ENCODE peak calls at places on chromosomes 3 and 15, in ten cellular contexts. O is PC-3, I is K562, Z is mammary epithelial cell, L is PC-9, A is hepatocyte, M is fibroblast of lung, U is GM23338, P is neural progenitor cell, X is HCT116. K is an unnamed sample. For H3K79me2, the result is how much of the 10 kb centered on the place peaks cover.

GRCh38 chr3:150739877-150740645 is 22.9 kb downstream of the SIAH2 start:
- DNase-seq in O (no peak), I (no peak), Z (no peak), L (no peak), A (no peak), M (no peak), U (no peak), P (no peak), X (no peak), K (no peak)

GRCh38 chr3:150371741-150372254 is 36.3 kb upstream of the TSC22D2 start:
- DNase-seq in O (peak), I (peak), Z (peak), L (peak), A (peak), M (peak), U (no peak), P (peak), X (peak), K (peak)

GRCh38 chr3:47421741-47422649 is 41.2 kb downstream of the PTPN23 start:
- DNase-seq in O (peak), I (no peak), Z (peak), L (no peak), A (no peak), M (no peak), U (no peak), P (no peak), X (no peak), K (peak)

GRCh38 chr3:159762238-159762637 is 226.4 kb upstream of the IL12A start:
- DNase-seq in O (peak), I (no peak), Z (no peak), L (peak), A (no peak), M (peak), U (peak), P (peak), X (no peak), K (peak)

GRCh38 chr3:136251511-136251910 is 1.4 kb downstream of the PCCB start:
- DNase-seq in O (peak), I (peak), Z (peak), L (no peak), A (no peak), M (no peak), U (no peak), P (no peak), X (no peak), K (peak)

GRCh38 chr3:105899528-105899927 is 30.7 kb upstream of the CBLB start:
- DNase-seq in O (peak), I (no peak), Z (peak), L (peak), A (no peak), M (peak), U (no peak), P (no peak), X (no peak), K (peak)

GRCh38 chr15:79003301-79003700 is 58.5 kb upstream of the CTSH start:
- DNase-seq in O (no peak), I (no peak), Z (no peak), L (no peak), A (no peak), M (peak), U (no peak), P (no peak), X (no peak), K (peak)

GRCh38 chr3:101567528-101568317 is 6.1 kb downstream of the TRMT10C start:
- DNase-seq in O (peak), I (peak), Z (no peak), L (no peak), A (no peak), M (peak), U (no peak), P (no peak), X (no peak), K (no peak)

GRCh38 chr15:96343529-96344072 is 13.1 kb downstream of the NR2F2 start:
- DNase-seq in O (no peak), I (no peak), Z (no peak), L (no peak), A (no peak), M (peak), U (peak), P (peak), X (no peak), K (no peak)

GRCh38 chr15:68616397-68616796 is 37.6 kb downstream of the CORO2B start:
- DNase-seq in O (no peak), I (no peak), Z (no peak), L (no peak), A (no peak), M (peak), U (no peak), P (no peak), X (no peak), K (no peak)

GRCh38 chr15:87498545-87498944 is 758.0 kb downstream of the NTRK3 start:
- DNase-seq in O (peak), I (no peak), Z (no peak), L (no peak), A (peak), M (peak), U (no peak), P (no peak), X (no peak), K (no peak)

GRCh38 chr15:27237319-27237939 is 266.4 kb downstream of the GABRG3 start:
- DNase-seq in O (no peak), I (no peak), Z (no peak), L (no peak), A (no peak), M (no peak), U (no peak), P (no peak), X (no peak), K (no peak)

GRCh38 chr3:174955513-174956001 is 96.4 kb downstream of the NAALADL2 start:
- DNase-seq in O (peak), I (no peak), Z (peak), L (peak), A (peak), M (peak), U (no peak), P (no peak), X (peak), K (peak)

GRCh38 chr3:49634736-49635135 is 39.4 kb upstream of the APEH start:
- DNase-seq in O (no peak), I (no peak), Z (no peak), L (no peak), A (no peak), M (no peak), U (peak), P (peak), X (no peak), K (no peak)

GRCh38 chr3:58711871-58712270 is 45.3 kb upstream of the FAM3D start:
- DNase-seq in O (no peak), I (no peak), Z (no peak), L (no peak), A (no peak), M (no peak), U (no peak), P (no peak), X (no peak), K (no peak)

GRCh38 chr3:119323401-119324107 is 29.4 kb downstream of the ARHGAP31 start:
- DNase-seq in O (peak), I (no peak), Z (peak), L (no peak), A (peak), M (no peak), U (peak), P (no peak), X (no peak), K (no peak)

GRCh38 chr3:59774613-59775012 is 724.8 kb upstream of the CFAP20DC start:
- DNase-seq in O (peak), I (no peak), Z (peak), L (no peak), A (no peak), M (peak), U (no peak), P (no peak), X (no peak), K (peak)

GRCh38 chr3:108182339-108182738 is 39.9 kb downstream of the IFT57 start:
- DNase-seq in O (no peak), I (no peak), Z (peak), L (no peak), A (no peak), M (peak), U (peak), P (no peak), X (no peak), K (peak)

GRCh38 chr3:72165337-72165736 is 380.4 kb upstream of the PROK2 start:
- DNase-seq in O (no peak), I (no peak), Z (no peak), L (no peak), A (no peak), M (peak), U (no peak), P (no peak), X (no peak), K (peak)

GRCh38 chr15:65223996-65224395 is 12.7 kb upstream of the CILP start:
- DNase-seq in O (no peak), I (no peak), Z (no peak), L (no peak), A (no peak), M (no peak), U (no peak), P (no peak), X (no peak), K (no peak)

GRCh38 chr3:72679540-72680198 is 168.6 kb downstream of the SHQ1 start:
- DNase-seq in O (no peak), I (no peak), Z (peak), L (no peak), A (no peak), M (peak), U (no peak), P (no peak), X (no peak), K (peak)

GRCh38 chr3:71652786-71653419 is 69.4 kb upstream of the FOXP1 start:
- DNase-seq in O (peak), I (peak), Z (peak), L (no peak), A (peak), M (peak), U (peak), P (peak), X (peak), K (peak)

GRCh38 chr3:182837855-182838454 is 44.7 kb downstream of the ATP11B start:
- DNase-seq in O (peak), I (no peak), Z (peak), L (peak), A (peak), M (peak), U (peak), P (peak), X (no peak), K (peak)

GRCh38 chr3:104066658-104067057 is 1300.1 kb upstream of the ALCAM start:
- DNase-seq in O (peak), I (no peak), Z (peak), L (no peak), A (peak), M (peak), U (peak), P (no peak), X (no peak), K (peak)

GRCh38 chr3:24687646-24688045 is 193.0 kb upstream of the THRB start:
- DNase-seq in O (no peak), I (no peak), Z (no peak), L (no peak), A (no peak), M (no peak), U (no peak), P (no peak), X (no peak), K (peak)

GRCh38 chr3:15800780-15801179 is 3.0 kb upstream of the ANKRD28 start:
- DNase-seq in O (no peak), I (no peak), Z (no peak), L (no peak), A (no peak), M (peak), U (no peak), P (no peak), X (no peak), K (no peak)

GRCh38 chr3:15801298-15801697 is 3.5 kb upstream of the ANKRD28 start:
- DNase-seq in O (no peak), I (no peak), Z (no peak), L (no peak), A (no peak), M (no peak), U (no peak), P (no peak), X (no peak), K (no peak)

GRCh38 chr3:15805756-15806266 is 8.0 kb upstream of the ANKRD28 start:
- DNase-seq in O (peak), I (no peak), Z (no peak), L (peak), A (no peak), M (peak), U (no peak), P (no peak), X (no peak), K (peak)

GRCh38 chr3:15804553-15805095 is 6.8 kb upstream of the ANKRD28 start:
- DNase-seq in O (no peak), I (peak), Z (no peak), L (no peak), A (no peak), M (peak), U (peak), P (no peak), X (no peak), K (no peak)

GRCh38 chr3:15803913-15804312 is 6.1 kb upstream of the ANKRD28 start:
- DNase-seq in O (peak), I (no peak), Z (no peak), L (no peak), A (no peak), M (no peak), U (no peak), P (no peak), X (no peak), K (no peak)
- H3K79me2 ChIP-seq in O (half or more), I (half or more), Z (half or more), L (half or more), A (under half), M (under half), U (half or more), P (under half), X (half or more), K (half or more)

DNA sequence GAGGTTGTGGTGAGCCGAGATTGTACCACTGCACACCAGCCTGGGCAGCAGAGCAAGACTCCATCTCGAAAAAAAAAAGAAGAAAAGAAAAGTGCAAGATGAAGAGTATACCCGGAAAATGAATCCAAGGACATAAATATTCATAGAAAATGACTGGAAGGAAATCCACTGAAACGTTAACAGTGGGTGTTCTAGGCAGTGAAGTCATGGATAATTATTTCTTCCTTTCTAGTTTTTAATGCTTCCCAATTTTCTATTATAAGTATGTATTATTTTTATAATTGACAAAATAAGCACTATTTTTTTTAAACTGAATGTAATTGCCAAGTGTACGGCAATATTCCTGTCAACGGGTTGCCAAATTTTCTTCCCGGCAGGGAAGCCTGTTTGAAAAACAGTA is 37.4 kb upstream of the MGLL start:
- DNase-seq in O (no peak), I (no peak), Z (no peak), L (no peak), A (no peak), M (no peak), U (no peak), P (no peak), X (no peak), K (no peak)
- TF ChIP-seq EZH2 in O (no peak), I (no peak), Z (no peak), L (no peak), A (no peak), M (no peak), U (no peak), P (no peak), X (no peak), K (no peak)

GRCh38 chr3:127747066-127747465 is 74.3 kb downstream of the ABTB1 start:
- DNase-seq in O (no peak), I (no peak), Z (no peak), L (no peak), A (no peak), M (no peak), U (no peak), P (no peak), X (no peak), K (no peak)
- H3K4me2 ChIP-seq in O (peak), I (no peak), Z (no peak), L (peak), A (no peak), M (no peak), U (no peak), P (no peak), X (peak), K (no peak)

DNA sequence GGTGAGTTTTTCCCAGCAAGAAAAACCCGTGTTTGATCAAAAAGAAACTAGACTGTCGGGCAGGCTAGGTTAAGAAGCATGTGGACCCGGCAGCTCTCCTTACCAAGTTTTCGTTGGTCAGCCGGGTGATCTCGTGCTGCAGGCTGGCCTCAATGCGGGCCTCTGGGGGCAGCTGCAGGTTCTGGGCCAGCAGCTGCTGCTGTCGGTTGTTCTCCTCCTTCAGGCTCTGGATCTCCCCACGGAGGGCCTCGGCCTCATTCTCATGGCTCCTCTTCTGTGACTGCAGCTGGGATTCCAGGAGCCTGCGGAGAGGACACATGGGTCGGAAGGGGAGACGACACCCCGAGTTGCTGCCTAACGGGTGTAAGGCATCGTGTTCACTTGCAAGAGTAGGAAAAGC is 44.5 kb upstream of the MYO5C start:
- DNase-seq in O (no peak), I (no peak), Z (no peak), L (no peak), A (no peak), M (no peak), U (peak), P (no peak), X (no peak), K (no peak)
- H3K79me2 ChIP-seq in O (under half), I (under half), Z (under half), L (under half), A (under half), M (under half), U (under half), P (under half), X (under half), K (under half)

DNA sequence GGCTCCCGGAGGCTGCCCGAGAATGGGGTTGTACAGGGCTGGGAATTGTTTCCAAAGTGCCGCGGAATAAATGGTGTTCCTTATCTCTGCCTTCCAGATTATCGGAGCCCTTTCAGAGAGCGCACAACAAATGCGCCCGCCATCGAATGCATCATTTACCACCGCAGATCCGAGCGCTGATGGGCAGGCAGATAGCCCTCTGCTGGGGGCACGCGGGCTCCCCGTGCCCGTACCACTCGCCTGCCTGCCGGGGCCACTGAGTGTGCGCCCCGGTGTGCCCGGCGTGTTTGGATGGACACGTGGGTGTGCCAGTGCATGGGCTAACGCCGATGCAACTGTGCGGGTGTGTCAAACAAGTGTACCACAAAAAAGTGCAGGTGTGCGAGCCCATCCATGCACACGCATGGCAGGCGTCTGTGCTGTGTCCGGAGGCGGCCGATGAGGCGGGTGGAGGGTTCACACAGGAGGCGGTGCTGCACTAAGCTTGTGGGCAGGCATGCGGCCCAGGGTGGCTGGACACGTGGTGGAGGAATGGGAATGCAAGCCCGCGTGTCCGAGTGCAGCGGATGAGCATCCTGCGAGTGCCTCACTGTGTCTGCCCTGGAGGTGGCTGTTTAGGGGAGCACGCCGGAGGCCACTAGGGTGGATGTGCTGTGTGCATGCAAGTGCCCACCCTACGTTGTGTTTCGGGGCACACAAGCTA is 3.8 kb upstream of the GATA2 start:
- DNase-seq in O (no peak), I (no peak), Z (peak), L (no peak), A (no peak), M (peak), U (peak), P (peak), X (no peak), K (peak)
- TF ChIP-seq EZH2 in O (no peak), I (no peak), Z (no peak), L (no peak), A (peak), M (peak), U (peak), P (peak), X (no peak), K (no peak)

GRCh38 chr15:90003736-90004135 is 2.6 kb downstream of the ZNF710 start:
- DNase-seq in O (no peak), I (no peak), Z (no peak), L (no peak), A (no peak), M (peak), U (no peak), P (no peak), X (no peak), K (no peak)
- H3K4me2 ChIP-seq in O (peak), I (no peak), Z (peak), L (peak), A (peak), M (peak), U (peak), P (peak), X (peak), K (peak)

DNA sequence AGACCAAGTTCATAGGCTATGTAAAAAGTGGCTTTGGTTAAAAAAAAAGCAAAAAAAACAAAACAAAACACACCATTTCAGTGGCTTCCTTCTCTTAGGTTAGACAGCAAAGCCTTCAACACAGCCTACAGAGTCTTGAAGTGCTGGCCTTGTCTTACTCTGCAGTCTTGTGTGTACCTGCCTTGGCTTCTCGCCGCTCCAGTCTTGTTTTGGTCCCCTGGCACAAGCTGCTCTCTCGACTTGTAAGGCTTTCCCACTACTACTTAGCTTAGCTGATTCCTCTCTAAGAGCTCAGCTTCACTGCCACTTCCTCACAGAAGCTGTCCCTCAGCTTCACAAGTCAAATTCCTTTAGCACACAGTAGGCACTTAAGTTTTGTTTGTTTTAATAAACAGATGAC is 63.0 kb downstream of the ST3GAL6 start:
- DNase-seq in O (no peak), I (no peak), Z (no peak), L (no peak), A (no peak), M (no peak), U (no peak), P (no peak), X (no peak), K (no peak)
- H3K79me2 ChIP-seq in O (under half), I (under half), Z (half or more), L (under half), A (under half), M (under half), U (under half), P (under half), X (half or more), K (half or more)

GRCh38 chr15:80403712-80404056 is 498 bp upstream of the ARNT2 start:
- DNase-seq in O (no peak), I (no peak), Z (no peak), L (no peak), A (peak), M (peak), U (peak), P (peak), X (no peak), K (no peak)
- TF ChIP-seq EZH2 in O (peak), I (no peak), Z (peak), L (no peak), A (peak), M (no peak), U (no peak), P (no peak), X (no peak), K (no peak)

GRCh38 chr3:144463916-144464315 is 492.3 kb downstream of the DIPK2A start:
- DNase-seq in O (no peak), I (no peak), Z (no peak), L (no peak), A (no peak), M (no peak), U (no peak), P (no peak), X (no peak), K (no peak)
- H3K4me2 ChIP-seq in O (no peak), I (no peak), Z (no peak), L (no peak), A (no peak), M (no peak), U (no peak), P (no peak), X (no peak), K (no peak)